ENCODE peak calls at places on chromosome 10, in four cellular contexts. D, Z, B and N are unnamed samples.

GRCh38 chr10:91251430-91252056 is 31.1 kb downstream of the PCGF5 start:
- DNase-seq in D (peak), B (peak), Z (peak), N (peak)

GRCh38 chr10:72802291-72803118 is 91.0 kb upstream of the OIT3 start:
- DNase-seq in B (peak), D (no peak), Z (peak), N (no peak)

GRCh38 chr10:66928000-66928770 is 2.3 kb downstream of the LRRTM3 start:
- DNase-seq in D (no peak), Z (peak), B (peak), N (no peak)

GRCh38 chr10:5669609-5670008 is 3.2 kb upstream of the ASB13 start:
- DNase-seq in Z (no peak), B (no peak), D (no peak), N (no peak)

GRCh38 chr10:77710081-77710551 is 72.5 kb upstream of the KCNMA1 start:
- DNase-seq in Z (no peak), B (no peak), D (no peak), N (no peak)

GRCh38 chr10:102114861-102115618 is 5.1 kb downstream of the LDB1 start:
- DNase-seq in D (peak), Z (peak), B (peak), N (peak)

GRCh38 chr10:101011517-101012423 is 12.2 kb downstream of the LZTS2 start:
- DNase-seq in Z (no peak), D (no peak), B (no peak), N (peak)

GRCh38 chr10:86523348-86523747 is 1.8 kb upstream of the WAPL start:
- DNase-seq in Z (peak), B (peak), D (no peak), N (no peak)

GRCh38 chr10:50846753-50847152 is 38.7 kb downstream of the A1CF start:
- DNase-seq in D (no peak), B (no peak), Z (peak), N (no peak)

GRCh38 chr10:85857791-85858190 is 508.8 kb downstream of the GRID1 start:
- DNase-seq in D (no peak), Z (no peak), B (no peak), N (no peak)

GRCh38 chr10:129971381-129972144 is 7.5 kb upstream of the EBF3 start:
- DNase-seq in D (peak), B (peak), Z (peak), N (peak)

GRCh38 chr10:94194256-94194655 is 168.5 kb downstream of the NOC3L start:
- DNase-seq in B (peak), D (no peak), Z (peak), N (no peak)

GRCh38 chr10:44864042-44864436 is 47.1 kb upstream of the TMEM72 start:
- DNase-seq in D (no peak), Z (no peak), B (no peak), N (no peak)

GRCh38 chr10:12503311-12503710 is 154.0 kb downstream of the CAMK1D start:
- DNase-seq in B (no peak), D (no peak), Z (no peak), N (no peak)

GRCh38 chr10:75001715-75002350 is 109.6 kb upstream of the SAMD8 start:
- DNase-seq in B (no peak), Z (no peak), D (no peak), N (no peak)

GRCh38 chr10:32981760-32982159 is 23.7 kb upstream of the ITGB1 start:
- DNase-seq in D (no peak), B (no peak), Z (peak), N (no peak)

GRCh38 chr10:17984056-17984455 is 32.3 kb downstream of the SLC39A12 start:
- DNase-seq in D (no peak), Z (peak), B (peak), N (peak)

GRCh38 chr10:122102867-122103525 is 114.0 kb downstream of the TACC2 start:
- DNase-seq in B (peak), D (no peak), Z (no peak), N (no peak)

GRCh38 chr10:129761573-129761972 is 202.5 kb downstream of the EBF3 start:
- DNase-seq in Z (no peak), D (no peak), B (no peak), N (no peak)

GRCh38 chr10:56624082-56624481 is 263.0 kb upstream of the ZWINT start:
- DNase-seq in B (no peak), Z (no peak), D (no peak), N (no peak)

GRCh38 chr10:97363071-97363470 is 28.5 kb upstream of the FRAT2 start:
- DNase-seq in Z (no peak), D (no peak), B (no peak), N (no peak)

GRCh38 chr10:29141761-29142160 is 147.1 kb upstream of the LYZL1 start:
- DNase-seq in B (peak), D (no peak), Z (peak), N (no peak)

GRCh38 chr10:560314-560992 is 129.0 kb downstream of the DIP2C start:
- DNase-seq in Z (no peak), D (no peak), B (no peak), N (no peak)

GRCh38 chr10:110212119-110213006 is 5.0 kb downstream of the MXI1 start:
- DNase-seq in B (no peak), Z (no peak), D (no peak), N (peak)